ENCODE peak calls at places on chromosomes 1 and 21, in ten cellular contexts. B is dorsolateral prefrontal cortex, Z is stomach, G is ovary, F is body of pancreas, V is esophagus squamous epithelium, C is neural progenitor cell, W is sigmoid colon, A is AG04450, Y is pancreas. K is an unnamed sample.
A peak's percentile ranks its signal among the peaks of the same experiment; 100 is the strongest.

GRCh38 chr21:42677339-42678117 is 24.1 kb downstream of the PDE9A start:
- DNase-seq in W (no peak), C (no peak), Y (no peak), V (no peak), Z (no peak), F (no peak), G (no peak), A (no peak), B (no peak), K (no peak)

GRCh38 chr1:33099290-33100118 is 18.6 kb downstream of the AZIN2 start:
- DNase-seq in F (no peak), C (no peak), V (no peak), Y (no peak), B (no peak), G (no peak), A (peak; percentile 100), W (no peak), Z (peak; percentile 34), K (peak; percentile 79)

GRCh38 chr1:23718482-23718881 is 24.8 kb upstream of the ELOA start:
- DNase-seq in A (no peak), G (no peak), Z (no peak), F (no peak), B (no peak), V (no peak), Y (no peak), C (peak; percentile 78), W (no peak), K (no peak)

GRCh38 chr1:46102769-46103476 is 29.5 kb downstream of the PIK3R3 start:
- DNase-seq in B (no peak), Z (no peak), V (no peak), Y (no peak), C (no peak), W (no peak), F (no peak), G (no peak), A (no peak), K (no peak)

GRCh38 chr1:199218065-199218464 is 579.2 kb downstream of the PTPRC start:
- DNase-seq in F (no peak), Y (no peak), G (no peak), W (no peak), Z (no peak), B (no peak), A (no peak), C (peak; percentile 12), V (no peak), K (no peak)

GRCh38 chr21:15183712-15184353 is 119.0 kb upstream of the NRIP1 start:
- DNase-seq in C (no peak), B (no peak), Y (no peak), Z (no peak), F (no peak), V (no peak), A (no peak), W (no peak), G (no peak), K (no peak)

GRCh38 chr1:247293047-247293446 is 37.2 kb downstream of the VN1R5 start:
- DNase-seq in W (no peak), B (no peak), G (no peak), F (no peak), Y (no peak), A (peak; percentile 18), C (peak; percentile 27), Z (no peak), V (no peak), K (no peak)

GRCh38 chr1:235527196-235527814 is 23.1 kb upstream of the B3GALNT2 start:
- DNase-seq in C (no peak), A (no peak), F (no peak), G (no peak), W (no peak), V (no peak), Y (peak; percentile 15), B (no peak), Z (no peak), K (no peak)

GRCh38 chr1:185483647-185484450 is 166.8 kb upstream of the IVNS1ABP start:
- DNase-seq in Z (no peak), V (no peak), W (no peak), Y (no peak), F (no peak), A (peak; percentile 51), B (no peak), G (no peak), C (peak; percentile 39), K (no peak)

DNA sequence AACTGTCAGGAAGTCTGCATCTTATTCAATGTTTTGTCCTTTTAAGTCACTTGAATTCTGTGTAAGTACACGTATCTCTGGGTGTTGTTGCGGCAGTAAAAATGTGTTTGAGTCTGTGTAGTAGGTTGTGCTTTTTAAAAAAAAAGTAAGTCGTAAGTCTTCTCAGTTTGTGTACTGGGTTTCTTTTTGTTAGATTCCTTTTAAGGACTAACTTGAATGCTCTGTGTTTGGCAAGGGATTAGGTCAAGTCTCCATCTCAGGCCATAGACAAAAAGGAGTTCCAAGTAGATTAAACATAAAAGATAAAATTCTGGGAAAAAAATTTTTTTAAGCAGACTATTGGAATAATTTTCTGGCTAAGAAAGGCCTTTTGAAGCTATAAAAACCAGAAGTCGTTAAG is 113.1 kb downstream of the ATP5PO start:
- DNase-seq in W (no peak), A (no peak), F (no peak), V (no peak), B (no peak), Z (no peak), G (no peak), Y (no peak), C (no peak), K (no peak)
- H3K27ac ChIP-seq in W (peak overlapping the region; percentile 44), A (no peak overlapping the region), F (no peak overlapping the region), V (peak overlapping the region; percentile 69), B (no peak overlapping the region), Z (peak overlapping the region; percentile 6), G (peak overlapping the region; percentile 0), Y (no peak overlapping the region), C (no peak overlapping the region), K (peak overlapping the region; percentile 58)

GRCh38 chr1:64892576-64893573 is 73.5 kb downstream of the JAK1 start:
- DNase-seq in V (no peak), Y (no peak), A (no peak), G (no peak), W (no peak), F (no peak), Z (no peak), B (no peak), C (peak; percentile 15), K (no peak)

GRCh38 chr1:64893921-64894320 is 72.4 kb downstream of the JAK1 start:
- DNase-seq in W (no peak), B (no peak), C (no peak), Z (no peak), G (no peak), Y (no peak), V (no peak), A (no peak), F (no peak), K (no peak)

GRCh38 chr1:64896546-64896945 is 69.8 kb downstream of the JAK1 start:
- DNase-seq in W (no peak), V (no peak), F (no peak), B (no peak), G (no peak), C (no peak), A (no peak), Z (no peak), Y (no peak), K (no peak)

GRCh38 chr1:64894438-64895196 is 71.7 kb downstream of the JAK1 start:
- DNase-seq in Z (no peak), B (no peak), Y (no peak), A (no peak), G (no peak), W (no peak), V (no peak), C (no peak), F (no peak), K (no peak)

DNA sequence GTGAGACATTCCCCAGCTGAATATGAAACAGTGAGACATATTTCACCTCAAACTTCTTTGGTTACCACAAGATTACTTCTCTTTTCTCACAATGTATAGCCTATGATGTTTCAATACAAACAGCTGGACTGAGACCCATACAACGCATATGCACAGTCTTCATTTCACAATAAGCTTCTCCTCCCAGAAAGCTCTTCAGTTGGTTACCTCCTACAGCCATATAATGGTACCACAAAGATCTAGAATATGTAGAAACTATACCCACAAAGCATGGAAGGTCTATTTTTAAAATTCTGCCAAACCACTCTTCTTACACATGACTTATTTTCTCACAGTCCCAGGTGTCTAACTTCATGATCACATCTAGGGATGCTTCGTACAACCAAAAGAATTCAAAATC is 70.8 kb downstream of the JAK1 start:
- DNase-seq in W (no peak), Z (no peak), V (no peak), F (no peak), B (no peak), A (no peak), Y (no peak), C (no peak), G (no peak), K (no peak)
- H3K4me3 ChIP-seq in W (no peak overlapping the region), Z (no peak overlapping the region), V (no peak overlapping the region), F (no peak overlapping the region), B (no peak overlapping the region), A (no peak overlapping the region), Y (no peak overlapping the region), C (no peak overlapping the region), G (no peak overlapping the region), K (no peak overlapping the region)

DNA sequence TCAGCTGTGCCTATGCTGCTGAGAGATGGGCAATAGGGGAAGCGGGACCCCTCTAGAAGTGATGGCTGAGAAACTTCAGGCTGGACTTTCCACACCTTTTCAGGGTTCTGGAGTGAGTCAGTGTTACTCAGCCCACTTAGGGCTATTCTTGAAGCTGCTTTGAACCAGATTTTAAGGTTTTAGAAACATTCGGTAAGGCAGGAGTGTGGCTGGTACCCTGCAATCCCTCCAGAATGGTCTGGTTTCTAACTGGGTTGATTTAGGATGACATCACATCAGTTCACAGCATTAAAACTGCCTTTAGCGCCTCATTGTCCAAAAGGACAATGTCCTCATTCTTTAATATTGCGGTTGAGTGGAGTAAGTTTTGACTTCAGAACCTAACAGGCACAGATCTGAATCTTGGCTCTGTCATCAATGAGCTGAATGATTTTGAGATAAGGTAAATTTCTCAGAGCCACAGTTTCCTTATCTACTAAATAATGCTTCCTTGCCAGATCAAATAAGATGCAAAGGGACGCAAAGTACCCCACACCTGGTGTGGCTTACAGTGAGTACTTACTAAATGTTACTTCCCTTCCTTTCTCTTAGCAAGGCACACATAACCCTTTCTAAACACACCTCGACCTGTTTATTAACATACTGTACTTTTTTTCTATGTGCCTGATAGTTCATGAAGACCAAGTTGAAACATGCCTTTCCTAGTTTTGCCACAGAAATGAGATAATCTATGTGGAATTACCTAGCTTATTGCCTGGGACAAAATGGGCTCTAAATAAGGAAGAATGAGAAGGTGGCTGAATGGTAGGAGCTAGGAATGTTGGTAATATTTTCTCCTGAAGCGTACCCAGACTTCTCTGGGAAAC is 209.8 kb downstream of the ROR1 start:
- DNase-seq in F (no peak), Y (no peak), A (no peak), C (no peak), Z (peak; percentile 39), V (no peak), W (no peak), G (no peak), B (no peak), K (no peak)
- H3K27ac ChIP-seq in F (peak overlapping the region; percentile 70), Y (no peak overlapping the region), A (no peak overlapping the region), C (no peak overlapping the region), Z (peak overlapping the region; percentile 58), V (peak overlapping the region; percentile 16), W (no peak overlapping the region), G (no peak overlapping the region), B (no peak overlapping the region), K (peak overlapping the region; percentile 54)

DNA sequence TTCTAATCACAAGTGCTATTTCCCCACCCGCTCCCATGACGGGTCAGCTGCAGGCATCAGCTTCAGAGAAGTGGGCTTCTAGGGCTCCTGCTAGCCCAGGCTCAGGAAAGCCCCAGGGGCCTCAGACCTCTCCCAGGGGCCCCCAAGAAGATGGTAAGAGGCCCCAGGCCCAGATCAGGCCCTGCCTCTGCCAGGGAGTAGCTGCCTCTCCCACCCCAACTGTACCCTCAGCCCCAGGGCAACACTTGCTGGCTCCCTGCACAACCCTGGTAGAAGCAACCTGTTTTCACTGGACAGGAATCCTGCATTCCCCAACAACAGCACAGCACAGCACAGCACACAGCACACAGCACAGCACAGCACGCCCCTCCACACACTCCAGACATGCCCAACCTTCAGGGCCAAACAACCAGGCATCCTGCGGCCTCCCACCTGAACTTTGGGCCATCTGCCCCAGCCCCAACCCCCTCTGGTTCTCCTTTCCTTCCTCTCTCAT is 6.5 kb downstream of the BLACAT1 start:
- DNase-seq in B (no peak), V (no peak), Y (no peak), C (peak; percentile 33), A (no peak), G (no peak), W (no peak), F (no peak), Z (no peak), K (no peak)
- H3K4me3 ChIP-seq in B (no peak overlapping the region), V (peak overlapping the region; percentile 53), Y (peak overlapping the region; percentile 9), C (peak overlapping the region; percentile 37), A (peak overlapping the region; percentile 44), G (no peak overlapping the region), W (no peak overlapping the region), F (no peak overlapping the region), Z (peak overlapping the region; percentile 19), K (no peak overlapping the region)